ENCODE peak calls at places on chromosomes 13 and 19, in six cellular contexts. P, X, M, A, V and G are unnamed samples.

GRCh38 chr13:111337741-111338140 is 17.3 kb downstream of the TEX29 start:
- DNase-seq in P (no peak), X (no peak), M (no peak), A (no peak), V (no peak), G (no peak)

GRCh38 chr19:28492616-28493015 is 720.3 kb downstream of the UQCRFS1 start:
- DNase-seq in P (no peak), X (no peak), M (no peak), A (no peak), V (no peak), G (no peak)

GRCh38 chr19:39155114-39155700 is 29.6 kb downstream of the PAK4 start:
- DNase-seq in P (no peak), X (peak), M (no peak), A (no peak), V (no peak), G (no peak)

GRCh38 chr13:101140936-101141335 is 275.4 kb downstream of the NALCN start:
- DNase-seq in P (no peak), X (no peak), M (no peak), A (no peak), V (no peak), G (no peak)

GRCh38 chr19:19105365-19106060 is 32.8 kb downstream of the TMEM161A start:
- DNase-seq in P (peak), X (peak), M (peak), A (peak), V (no peak), G (no peak)

GRCh38 chr19:1227655-1228054 is 10.2 kb downstream of the CBARP start:
- DNase-seq in P (no peak), X (no peak), M (no peak), A (no peak), V (no peak), G (no peak)

GRCh38 chr19:9847087-9847671 is 12.1 kb downstream of the PIN1 start:
- DNase-seq in P (no peak), X (no peak), M (peak), A (peak), V (no peak), G (no peak)

GRCh38 chr19:29676586-29676985 is 11.3 kb downstream of the PLEKHF1 start:
- DNase-seq in P (no peak), X (no peak), M (no peak), A (no peak), V (no peak), G (no peak)

GRCh38 chr19:39588066-39588465 is 14.3 kb upstream of the LGALS13 start:
- DNase-seq in P (no peak), X (no peak), M (no peak), A (no peak), V (no peak), G (no peak)

GRCh38 chr13:87999791-88000190 is 328.6 kb downstream of the SLITRK5 start:
- DNase-seq in P (no peak), X (no peak), M (no peak), A (no peak), V (no peak), G (no peak)

GRCh38 chr19:20167020-20167644 is at the start of gene ZNF486:
- DNase-seq in P (peak), X (peak), M (peak), A (peak), V (peak), G (peak)